ENCODE peak calls at places on chromosomes 16 and 17, in four cellular contexts. H is frontal cortex, G is NCI-H1092 treated with DMSO at 0.1 percent for 48 hours, I is AG04450. R is an unnamed sample.

GRCh38 chr17:50768348-50768761 is 1.0 kb upstream of the ANKRD40CL start:
- DNase-seq in G (no peak), I (no peak), H (no peak), R (peak; percentile 38)

GRCh38 chr16:86941731-86942468 is 363.6 kb downstream of the FOXL1 start:
- DNase-seq in H (no peak), G (no peak), I (no peak), R (no peak)

GRCh38 chr17:64133546-64134215 is 3.7 kb upstream of the ERN1 start:
- DNase-seq in G (peak; percentile 74), I (no peak), H (peak; percentile 56), R (peak; percentile 81)

GRCh38 chr17:69757794-69758430 is 317.1 kb upstream of the KCNJ16 start:
- DNase-seq in H (no peak), I (peak; percentile 71), G (no peak), R (no peak)

GRCh38 chr17:43988301-43988700 is 16.1 kb upstream of the NAGS start:
- DNase-seq in H (no peak), I (no peak), G (no peak), R (no peak)

GRCh38 chr17:72396121-72396520 is 275.3 kb downstream of the SOX9 start:
- DNase-seq in G (no peak), I (no peak), H (no peak), R (no peak)

GRCh38 chr16:87945351-87946042 is 5.7 kb upstream of the BANP start:
- DNase-seq in G (peak; percentile 90), I (no peak), H (peak; percentile 85), R (no peak)

GRCh38 chr16:3038256-3038655 is 1.5 kb upstream of the BICDL2 start:
- DNase-seq in H (no peak), I (no peak), G (no peak), R (peak; percentile 33)

GRCh38 chr16:67399218-67399733 is 6.0 kb upstream of the TPPP3 start:
- DNase-seq in H (peak; percentile 78), G (no peak), I (no peak), R (no peak)

GRCh38 chr16:85159226-85159980 is 47.1 kb upstream of the CIBAR2 start:
- DNase-seq in I (no peak), H (no peak), G (no peak), R (peak; percentile 78)

GRCh38 chr17:50203589-50204345 is 2.3 kb upstream of the COL1A1 start:
- DNase-seq in I (peak; percentile 89), H (no peak), G (no peak), R (no peak)

GRCh38 chr16:62720651-62721050 is 684.4 kb upstream of the CDH8 start:
- DNase-seq in G (no peak), H (no peak), I (no peak), R (no peak)

GRCh38 chr17:56029980-56030624 is 123.2 kb upstream of the ANKFN1 start:
- DNase-seq in G (peak; percentile 40), H (no peak), I (no peak), R (no peak)

GRCh38 chr16:11340710-11341109 is 4.5 kb upstream of the RMI2 start:
- DNase-seq in G (no peak), I (no peak), H (no peak), R (peak; percentile 70)

GRCh38 chr17:9402590-9403199 is 172.9 kb downstream of the STX8 start:
- DNase-seq in H (no peak), G (no peak), I (no peak), R (peak; percentile 45)

GRCh38 chr17:76353004-76353598 is 615 bp downstream of the PRPSAP1 start:
- DNase-seq in I (no peak), G (peak; percentile 23), H (peak; percentile 67), R (no peak)

GRCh38 chr17:5584383-5584951 is at the start of gene NLRP1:
- DNase-seq in G (no peak), I (peak; percentile 75), H (peak; percentile 46), R (peak; percentile 20)

GRCh38 chr16:86909359-86910145 is 331.2 kb downstream of the FOXL1 start:
- DNase-seq in H (no peak), G (no peak), I (no peak), R (no peak)

GRCh38 chr17:80919331-80920284 is 72.0 kb upstream of the CHMP6 start:
- DNase-seq in H (no peak), G (no peak), I (no peak), R (no peak)

GRCh38 chr17:62761884-62762283 is 46.2 kb downstream of the MARCHF10 start:
- DNase-seq in G (no peak), I (no peak), H (no peak), R (no peak)

GRCh38 chr16:28543072-28543471 is 4.3 kb upstream of the NUPR1 start:
- DNase-seq in H (no peak), I (no peak), G (peak; percentile 10), R (no peak)

GRCh38 chr17:50627782-50628601 is 6.7 kb upstream of the ABCC3 start:
- DNase-seq in H (no peak), G (peak; percentile 39), I (no peak), R (peak; percentile 81)

GRCh38 chr17:65385071-65385470 is 176.4 kb downstream of the AXIN2 start:
- DNase-seq in G (no peak), H (no peak), I (no peak), R (no peak)

GRCh38 chr17:27888945-27889344 is 4.2 kb downstream of the LYRM9 start:
- DNase-seq in G (no peak), H (no peak), I (no peak), R (peak; percentile 69)

GRCh38 chr16:89670496-89671431 is 13.1 kb downstream of the SPATA33 start:
- DNase-seq in H (no peak), G (no peak), I (no peak), R (peak; percentile 21)

GRCh38 chr17:6545291-6545690 is 11.1 kb downstream of the PITPNM3 start:
- DNase-seq in G (no peak), H (no peak), I (no peak), R (no peak)

GRCh38 chr17:82536220-82537201 is 17.0 kb downstream of the FOXK2 start:
- DNase-seq in G (no peak), I (peak; percentile 52), H (peak; percentile 29), R (no peak)

GRCh38 chr17:80252871-80253270 is 7.8 kb upstream of the RNF213 start:
- DNase-seq in G (peak; percentile 58), H (peak; percentile 50), I (no peak), R (no peak)

GRCh38 chr16:82033006-82033405 is 2.0 kb upstream of the HSD17B2 start:
- DNase-seq in I (no peak), G (no peak), H (no peak), R (no peak)

GRCh38 chr16:66873685-66874055 is 6.6 kb upstream of the PDP2 start:
- DNase-seq in I (no peak), H (no peak), G (no peak), R (no peak)

GRCh38 chr16:71746442-71747046 is 22.0 kb upstream of the PHLPP2 start:
- DNase-seq in H (peak; percentile 52), G (peak; percentile 9), I (no peak), R (peak; percentile 51)

GRCh38 chr16:1503110-1503955 is 10.2 kb downstream of the TELO2 start:
- DNase-seq in I (no peak), H (no peak), G (no peak), R (no peak)

GRCh38 chr17:69581061-69581955 is 166.8 kb downstream of the MAP2K6 start:
- DNase-seq in H (no peak), G (no peak), I (no peak), R (no peak)

GRCh38 chr17:19671433-19671832 is 22.9 kb downstream of the ALDH3A2 start:
- DNase-seq in G (no peak), H (no peak), I (no peak), R (peak; percentile 23)

GRCh38 chr17:72344613-72345012 is 223.8 kb downstream of the SOX9 start:
- DNase-seq in I (no peak), H (no peak), G (no peak), R (no peak)

GRCh38 chr16:68374961-68375660 is 64.3 kb downstream of the PRMT7 start:
- DNase-seq in G (no peak), I (no peak), H (no peak), R (no peak)

GRCh38 chr16:66565051-66565450 is 1.2 kb upstream of the CMTM1 start:
- DNase-seq in H (no peak), I (no peak), G (no peak), R (no peak)

GRCh38 chr16:3014971-3015370 is 2.2 kb downstream of the CLDN9 start:
- DNase-seq in H (no peak), G (no peak), I (no peak), R (no peak)

GRCh38 chr17:44589316-44590071 is 32.2 kb downstream of the FZD2 start:
- DNase-seq in G (no peak), H (no peak), I (no peak), R (no peak)

GRCh38 chr17:68567035-68567434 is 34.1 kb downstream of the FAM20A start:
- DNase-seq in G (no peak), H (no peak), I (no peak), R (peak; percentile 71)

R was measured in HepG2.